ENCODE peak calls at places on chromosomes 5 and 9, in four cellular contexts. One of them, this sample, is unnamed.

GRCh38 chr9:130927995-130928900 is 10.8 kb downstream of the FIBCD1 start:
- DNase-seq in kidney epithelial cell: peak; percentile 85
- DNase-seq in GM23248: peak; percentile 64
- DNase-seq in fibroblast of pulmonary artery: peak; percentile 74
- DNase-seq in this sample: peak; percentile 88

GRCh38 chr5:40474250-40474649 is 205.5 kb upstream of the PTGER4 start:
- DNase-seq in kidney epithelial cell: no peak
- DNase-seq in fibroblast of pulmonary artery: no peak
- DNase-seq in GM23248: no peak
- DNase-seq in this sample: no peak

GRCh38 chr5:136086776-136087566 is 45.7 kb upstream of the SMAD5 start:
- DNase-seq in GM23248: no peak
- DNase-seq in kidney epithelial cell: no peak
- DNase-seq in fibroblast of pulmonary artery: no peak
- DNase-seq in this sample: no peak

GRCh38 chr5:178941361-178941760 is 363 bp downstream of the ZNF454 start:
- DNase-seq in GM23248: peak; percentile 54
- DNase-seq in kidney epithelial cell: no peak
- DNase-seq in fibroblast of pulmonary artery: no peak
- DNase-seq in this sample: no peak

GRCh38 chr5:55564716-55565115 is 30.0 kb upstream of the PLPP1 start:
- DNase-seq in fibroblast of pulmonary artery: no peak
- DNase-seq in GM23248: no peak
- DNase-seq in kidney epithelial cell: no peak
- DNase-seq in this sample: no peak

GRCh38 chr5:108074626-108075025 is 307.3 kb downstream of the FBXL17 start:
- DNase-seq in fibroblast of pulmonary artery: no peak
- DNase-seq in GM23248: no peak
- DNase-seq in kidney epithelial cell: no peak
- DNase-seq in this sample: no peak

GRCh38 chr9:12775373-12775962 is 648 bp downstream of the LURAP1L start:
- DNase-seq in fibroblast of pulmonary artery: no peak
- DNase-seq in kidney epithelial cell: no peak
- DNase-seq in GM23248: peak; percentile 52
- DNase-seq in this sample: no peak

GRCh38 chr9:5110867-5111681 is 74.4 kb downstream of the INSL6 start:
- DNase-seq in fibroblast of pulmonary artery: no peak
- DNase-seq in GM23248: no peak
- DNase-seq in kidney epithelial cell: no peak
- DNase-seq in this sample: peak; percentile 56

GRCh38 chr5:170388818-170389217 is 349 bp downstream of the KCNMB1 start:
- DNase-seq in fibroblast of pulmonary artery: no peak
- DNase-seq in kidney epithelial cell: no peak
- DNase-seq in GM23248: no peak
- DNase-seq in this sample: no peak

GRCh38 chr9:10026585-10026984 is 586.2 kb downstream of the PTPRD start:
- DNase-seq in kidney epithelial cell: no peak
- DNase-seq in GM23248: no peak
- DNase-seq in fibroblast of pulmonary artery: no peak
- DNase-seq in this sample: no peak

GRCh38 chr9:134066546-134066922 is 1.3 kb downstream of the BRD3 start:
- DNase-seq in kidney epithelial cell: no peak
- DNase-seq in GM23248: peak; percentile 63
- DNase-seq in fibroblast of pulmonary artery: peak; percentile 39
- DNase-seq in this sample: no peak

GRCh38 chr5:159097461-159098284 is 2.0 kb downstream of the EBF1 start:
- DNase-seq in kidney epithelial cell: no peak
- DNase-seq in fibroblast of pulmonary artery: peak; percentile 55
- DNase-seq in GM23248: peak; percentile 75
- DNase-seq in this sample: no peak

GRCh38 chr9:130239741-130240241 is 25.8 kb upstream of the HMCN2 start:
- DNase-seq in fibroblast of pulmonary artery: no peak
- DNase-seq in kidney epithelial cell: peak; percentile 53
- DNase-seq in GM23248: peak; percentile 34
- DNase-seq in this sample: no peak

GRCh38 chr5:158013939-158014338 is 155.0 kb upstream of the CLINT1 start:
- DNase-seq in GM23248: peak; percentile 77
- DNase-seq in fibroblast of pulmonary artery: peak; percentile 14
- DNase-seq in kidney epithelial cell: no peak
- DNase-seq in this sample: no peak

GRCh38 chr9:93286252-93287188 is 102.6 kb downstream of the WNK2 start:
- DNase-seq in GM23248: no peak
- DNase-seq in kidney epithelial cell: no peak
- DNase-seq in fibroblast of pulmonary artery: no peak
- DNase-seq in this sample: no peak

GRCh38 chr9:92426501-92426900 is 2.2 kb upstream of the OMD start:
- DNase-seq in fibroblast of pulmonary artery: no peak
- DNase-seq in GM23248: no peak
- DNase-seq in kidney epithelial cell: no peak
- DNase-seq in this sample: no peak

GRCh38 chr5:104430977-104431620 is 868.5 kb upstream of the NUDT12 start:
- DNase-seq in kidney epithelial cell: no peak
- DNase-seq in fibroblast of pulmonary artery: peak; percentile 0
- DNase-seq in GM23248: no peak
- DNase-seq in this sample: no peak

GRCh38 chr5:117803533-117803932 is 1184.8 kb downstream of the DTWD2 start:
- DNase-seq in GM23248: no peak
- DNase-seq in fibroblast of pulmonary artery: peak; percentile 61
- DNase-seq in kidney epithelial cell: no peak
- DNase-seq in this sample: no peak

GRCh38 chr9:76818271-76818670 is 54.0 kb downstream of the PCA3 start:
- DNase-seq in GM23248: peak; percentile 99
- DNase-seq in kidney epithelial cell: peak; percentile 88
- DNase-seq in fibroblast of pulmonary artery: peak; percentile 97
- DNase-seq in this sample: peak; percentile 86

GRCh38 chr5:172832383-172833315 is 1.4 kb upstream of the ERGIC1 start:
- DNase-seq in kidney epithelial cell: no peak
- DNase-seq in fibroblast of pulmonary artery: no peak
- DNase-seq in GM23248: peak; percentile 20
- DNase-seq in this sample: no peak

GRCh38 chr5:172833691-172834569 is at the start of gene ERGIC1:
- DNase-seq in kidney epithelial cell: no peak
- DNase-seq in fibroblast of pulmonary artery: peak; percentile 87
- DNase-seq in GM23248: peak; percentile 92
- DNase-seq in this sample: peak; percentile 91

GRCh38 chr5:172835246-172836030 is 1.4 kb downstream of the ERGIC1 start:
- DNase-seq in kidney epithelial cell: no peak
- DNase-seq in fibroblast of pulmonary artery: no peak
- DNase-seq in GM23248: peak; percentile 47
- DNase-seq in this sample: no peak

GRCh38 chr5:172834570-172835245 is 657 bp downstream of the ERGIC1 start:
- DNase-seq in GM23248: peak; percentile 73
- DNase-seq in kidney epithelial cell: no peak
- DNase-seq in fibroblast of pulmonary artery: peak; percentile 35
- DNase-seq in this sample: no peak

DNA sequence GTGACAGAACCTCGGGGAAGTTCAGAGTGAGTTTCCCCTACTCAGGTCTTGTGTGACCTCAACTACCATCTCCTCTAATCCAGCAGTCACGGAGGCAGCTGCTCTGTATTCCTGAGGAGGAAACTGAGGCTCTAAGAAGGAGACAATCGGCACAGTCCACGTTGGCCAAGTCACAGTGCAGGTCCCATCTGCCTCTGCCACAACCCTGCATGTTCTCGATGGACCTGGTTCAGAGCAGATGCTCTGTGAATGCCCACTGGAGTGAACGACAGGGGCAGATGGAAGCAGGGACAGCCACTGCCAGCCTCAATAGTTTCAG is 720 bp upstream of the ERGIC1 start:
- DNase-seq in fibroblast of pulmonary artery: no peak
- DNase-seq in kidney epithelial cell: no peak
- DNase-seq in GM23248: no peak
- DNase-seq in this sample: no peak
- H3K4me3 ChIP-seq in fibroblast of pulmonary artery: no peak overlapping the region
- H3K4me3 ChIP-seq in kidney epithelial cell: no peak overlapping the region
- H3K4me3 ChIP-seq in GM23248: peak overlapping the region; percentile 92
- H3K4me3 ChIP-seq in this sample: peak overlapping the region; percentile 90

GRCh38 chr5:10671041-10672008 is 89.7 kb downstream of the DAP start:
- DNase-seq in GM23248: peak; percentile 31
- DNase-seq in kidney epithelial cell: no peak
- DNase-seq in fibroblast of pulmonary artery: peak; percentile 32
- DNase-seq in this sample: no peak
- H3K4me3 ChIP-seq in GM23248: no peak overlapping the region
- H3K4me3 ChIP-seq in kidney epithelial cell: no peak overlapping the region
- H3K4me3 ChIP-seq in fibroblast of pulmonary artery: no peak overlapping the region
- H3K4me3 ChIP-seq in this sample: no peak overlapping the region

GRCh38 chr9:125752070-125752628 is 5.0 kb downstream of the PBX3 start:
- DNase-seq in fibroblast of pulmonary artery: no peak
- DNase-seq in GM23248: no peak
- DNase-seq in kidney epithelial cell: no peak
- DNase-seq in this sample: no peak
- H3K4me3 ChIP-seq in fibroblast of pulmonary artery: no peak overlapping the region
- H3K4me3 ChIP-seq in GM23248: peak overlapping the region; percentile 5
- H3K4me3 ChIP-seq in kidney epithelial cell: no peak overlapping the region
- H3K4me3 ChIP-seq in this sample: no peak overlapping the region

DNA sequence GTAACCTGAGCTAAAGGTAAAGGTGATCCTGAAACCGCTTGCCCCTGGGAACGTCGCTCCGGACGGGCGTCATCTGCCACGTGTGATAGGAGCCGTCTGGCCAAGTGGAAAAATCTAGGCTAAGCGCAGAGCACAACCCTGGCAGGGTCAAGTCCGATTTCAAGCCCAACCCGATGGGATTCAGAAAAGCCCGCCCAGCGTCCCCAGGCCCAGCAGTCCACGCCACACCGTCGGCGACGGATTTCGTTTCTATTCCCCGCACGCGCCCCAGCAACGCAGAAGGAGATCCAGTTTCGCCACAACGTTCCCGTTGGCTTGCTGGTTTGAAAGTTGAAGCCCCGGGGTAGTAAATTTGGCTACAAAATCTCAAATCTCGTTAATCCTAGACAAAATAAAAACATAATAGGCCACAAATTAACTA is 32.4 kb upstream of the NFIB start:
- DNase-seq in kidney epithelial cell: no peak
- DNase-seq in fibroblast of pulmonary artery: no peak
- DNase-seq in GM23248: no peak
- DNase-seq in this sample: no peak
- H3K4me3 ChIP-seq in kidney epithelial cell: no peak overlapping the region
- H3K4me3 ChIP-seq in fibroblast of pulmonary artery: peak overlapping the region; percentile 2
- H3K4me3 ChIP-seq in GM23248: no peak overlapping the region
- H3K4me3 ChIP-seq in this sample: no peak overlapping the region

GRCh38 chr9:135088348-135088978 is 995 bp downstream of the OLFM1 start:
- DNase-seq in GM23248: no peak
- DNase-seq in kidney epithelial cell: no peak
- DNase-seq in fibroblast of pulmonary artery: no peak
- DNase-seq in this sample: no peak
- H3K4me3 ChIP-seq in GM23248: peak overlapping the region; percentile 59
- H3K4me3 ChIP-seq in kidney epithelial cell: no peak overlapping the region
- H3K4me3 ChIP-seq in fibroblast of pulmonary artery: no peak overlapping the region
- H3K4me3 ChIP-seq in this sample: no peak overlapping the region

GRCh38 chr5:50709471-50709870 is 43.0 kb downstream of the PARP8 start:
- DNase-seq in kidney epithelial cell: no peak
- DNase-seq in fibroblast of pulmonary artery: peak; percentile 10
- DNase-seq in GM23248: peak; percentile 51
- DNase-seq in this sample: no peak

GRCh38 chr5:50712479-50712878 is 46.0 kb downstream of the PARP8 start:
- DNase-seq in kidney epithelial cell: no peak
- DNase-seq in fibroblast of pulmonary artery: no peak
- DNase-seq in GM23248: no peak
- DNase-seq in this sample: no peak

GRCh38 chr5:50710838-50711237 is 44.4 kb downstream of the PARP8 start:
- DNase-seq in GM23248: no peak
- DNase-seq in kidney epithelial cell: no peak
- DNase-seq in fibroblast of pulmonary artery: no peak
- DNase-seq in this sample: no peak

GRCh38 chr5:50715001-50715400 is 48.6 kb downstream of the PARP8 start:
- DNase-seq in GM23248: no peak
- DNase-seq in fibroblast of pulmonary artery: no peak
- DNase-seq in kidney epithelial cell: no peak
- DNase-seq in this sample: no peak

DNA sequence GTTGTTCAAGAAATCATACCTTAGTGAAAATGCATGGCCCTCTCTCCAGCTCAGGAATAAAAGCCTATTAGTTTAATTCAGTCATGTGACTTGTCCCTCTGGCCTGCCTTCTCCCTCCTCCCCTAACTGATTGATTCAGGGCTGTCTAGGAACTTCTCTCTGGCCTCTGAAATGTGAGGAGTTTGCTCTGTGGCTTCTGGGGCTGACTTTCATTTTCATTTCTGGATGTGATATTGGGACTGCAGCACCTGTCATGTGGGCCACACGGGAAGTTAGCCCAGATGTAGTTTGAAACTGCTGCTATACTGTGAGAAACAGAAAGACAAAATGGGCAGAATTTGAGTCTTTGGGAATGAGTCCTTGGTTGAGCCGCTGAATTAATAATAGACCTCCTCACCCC is 44.8 kb downstream of the PARP8 start:
- DNase-seq in fibroblast of pulmonary artery: no peak
- DNase-seq in kidney epithelial cell: no peak
- DNase-seq in GM23248: no peak
- DNase-seq in this sample: no peak
- H3K4me3 ChIP-seq in fibroblast of pulmonary artery: no peak overlapping the region
- H3K4me3 ChIP-seq in kidney epithelial cell: no peak overlapping the region
- H3K4me3 ChIP-seq in GM23248: no peak overlapping the region
- H3K4me3 ChIP-seq in this sample: no peak overlapping the region

DNA sequence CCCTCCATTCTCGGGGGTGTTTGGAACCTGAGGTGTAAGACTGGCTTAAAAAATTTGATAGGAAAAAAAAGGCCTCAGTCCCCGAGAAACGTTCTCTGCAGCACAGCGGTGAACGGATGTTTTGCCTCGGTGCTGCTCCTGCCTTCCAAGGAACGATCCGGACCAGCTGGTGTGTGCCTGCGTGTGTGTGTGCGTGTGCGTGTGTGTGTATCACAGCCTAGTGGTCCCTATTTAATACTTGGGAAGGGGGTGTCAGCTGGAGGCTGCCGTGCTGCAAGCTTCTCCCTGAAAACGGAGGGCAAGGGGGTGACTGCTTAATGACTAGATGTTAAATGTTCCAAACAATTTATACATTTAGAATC is 76.9 kb downstream of the LHX2 start:
- DNase-seq in GM23248: no peak
- DNase-seq in kidney epithelial cell: no peak
- DNase-seq in fibroblast of pulmonary artery: no peak
- DNase-seq in this sample: no peak
- H3K4me3 ChIP-seq in GM23248: no peak overlapping the region
- H3K4me3 ChIP-seq in kidney epithelial cell: no peak overlapping the region
- H3K4me3 ChIP-seq in fibroblast of pulmonary artery: no peak overlapping the region
- H3K4me3 ChIP-seq in this sample: no peak overlapping the region

GRCh38 chr5:43190755-43191603 is 1.0 kb upstream of the NIM1K start:
- DNase-seq in kidney epithelial cell: no peak
- DNase-seq in fibroblast of pulmonary artery: peak; percentile 57
- DNase-seq in GM23248: peak; percentile 64
- DNase-seq in this sample: no peak
- H3K4me3 ChIP-seq in kidney epithelial cell: no peak overlapping the region
- H3K4me3 ChIP-seq in fibroblast of pulmonary artery: no peak overlapping the region
- H3K4me3 ChIP-seq in GM23248: no peak overlapping the region
- H3K4me3 ChIP-seq in this sample: no peak overlapping the region

GRCh38 chr5:61163905-61164304 is 1.6 kb upstream of the SMIM15 start:
- DNase-seq in kidney epithelial cell: no peak
- DNase-seq in GM23248: no peak
- DNase-seq in fibroblast of pulmonary artery: no peak
- DNase-seq in this sample: no peak
- H3K4me3 ChIP-seq in kidney epithelial cell: no peak overlapping the region
- H3K4me3 ChIP-seq in GM23248: peak overlapping the region; percentile 82
- H3K4me3 ChIP-seq in fibroblast of pulmonary artery: no peak overlapping the region
- H3K4me3 ChIP-seq in this sample: peak overlapping the region; percentile 68